ENCODE peak calls at places on chromosomes 16 and 17, in five cellular contexts. O, W, D, P and K are unnamed samples.

GRCh38 chr16:67936124-67936875 is at the start of gene PSMB10:
- DNase-seq in O (peak; percentile 27), W (peak; percentile 47), D (no peak), P (no peak), K (no peak)

GRCh38 chr17:21275579-21276339 is 8.8 kb upstream of the MAP2K3 start:
- DNase-seq in O (peak; percentile 87), W (peak; percentile 94), D (peak; percentile 76), P (peak; percentile 93), K (no peak)

GRCh38 chr17:73795730-73796129 is 151.5 kb upstream of the SDK2 start:
- DNase-seq in O (no peak), W (no peak), D (no peak), P (no peak), K (no peak)

GRCh38 chr16:66541388-66542360 is 8.2 kb downstream of the TK2 start:
- DNase-seq in O (no peak), W (no peak), D (no peak), P (no peak), K (no peak)

GRCh38 chr17:43734376-43734775 is 24.2 kb downstream of the SOST start:
- DNase-seq in O (no peak), W (no peak), D (peak; percentile 88), P (no peak), K (no peak)

GRCh38 chr16:51940183-51940582 is 606.8 kb downstream of the TOX3 start:
- DNase-seq in O (no peak), W (no peak), D (no peak), P (no peak), K (no peak)

GRCh38 chr17:77445030-77445907 is 304.5 kb downstream of the SEC14L1 start:
- DNase-seq in O (peak; percentile 61), W (peak; percentile 61), D (peak; percentile 50), P (no peak), K (no peak)

GRCh38 chr17:19703776-19704371 is 12.5 kb downstream of the SLC47A2 start:
- DNase-seq in O (no peak), W (peak; percentile 52), D (no peak), P (no peak), K (no peak)

GRCh38 chr16:56281256-56281805 is 90.0 kb downstream of the GNAO1 start:
- DNase-seq in O (no peak), W (no peak), D (no peak), P (no peak), K (no peak)

GRCh38 chr16:21684199-21684598 is 20.4 kb downstream of the OTOA start:
- DNase-seq in O (no peak), W (no peak), D (no peak), P (no peak), K (no peak)

GRCh38 chr17:48181653-48182052 is 74.1 kb downstream of the SNX11 start:
- DNase-seq in O (no peak), W (no peak), D (peak; percentile 18), P (no peak), K (no peak)

GRCh38 chr16:75195811-75196790 is 10.9 kb downstream of the CTRB2 start:
- DNase-seq in O (no peak), W (no peak), D (no peak), P (peak; percentile 72), K (no peak)

GRCh38 chr16:27242868-27243590 is 25.5 kb downstream of the NSMCE1 start:
- DNase-seq in O (no peak), W (no peak), D (peak; percentile 95), P (peak; percentile 87), K (no peak)

GRCh38 chr17:49546546-49547535 is 28.8 kb upstream of the NXPH3 start:
- DNase-seq in O (no peak), W (no peak), D (no peak), P (peak; percentile 79), K (no peak)

GRCh38 chr16:23280483-23280967 is 21.6 kb upstream of the SCNN1B start:
- DNase-seq in O (no peak), W (no peak), D (peak; percentile 20), P (no peak), K (no peak)

GRCh38 chr17:71709974-71710373 is 410.8 kb upstream of the SOX9 start:
- DNase-seq in O (no peak), W (no peak), D (peak; percentile 61), P (no peak), K (no peak)

GRCh38 chr16:81066700-81067099 is 10.3 kb downstream of the C16orf46 start:
- DNase-seq in O (no peak), W (no peak), D (no peak), P (no peak), K (no peak)

GRCh38 chr16:31177136-31177535 is 2.8 kb upstream of the FUS start:
- DNase-seq in O (no peak), W (no peak), D (peak; percentile 47), P (no peak), K (peak; percentile 29)

GRCh38 chr17:33447090-33447489 is 154.0 kb upstream of the ASIC2 start:
- DNase-seq in O (no peak), W (no peak), D (no peak), P (no peak), K (no peak)

GRCh38 chr16:709651-710499 is 4.3 kb upstream of the FBXL16 start:
- DNase-seq in O (no peak), W (no peak), D (peak; percentile 78), P (no peak), K (no peak)

GRCh38 chr16:49540836-49541235 is 167.2 kb downstream of the C16orf78 start:
- DNase-seq in O (no peak), W (no peak), D (no peak), P (no peak), K (no peak)

GRCh38 chr16:10881479-10882030 is 4.6 kb downstream of the CIITA start:
- DNase-seq in O (no peak), W (no peak), D (no peak), P (no peak), K (no peak)

GRCh38 chr17:59565959-59566324 is 532 bp downstream of the DHX40 start:
- DNase-seq in O (peak; percentile 34), W (peak; percentile 27), D (peak; percentile 66), P (no peak), K (peak; percentile 67)

GRCh38 chr16:65119905-65120341 is 1.9 kb downstream of the CDH11 start:
- DNase-seq in O (peak; percentile 39), W (no peak), D (peak; percentile 48), P (no peak), K (no peak)

GRCh38 chr16:51831595-51832352 is 680.7 kb upstream of the SALL1 start:
- DNase-seq in O (no peak), W (no peak), D (no peak), P (no peak), K (no peak)

GRCh38 chr16:1108299-1109252 is 12.5 kb upstream of the C1QTNF8 start:
- DNase-seq in O (no peak), W (peak; percentile 50), D (no peak), P (no peak), K (no peak)

GRCh38 chr17:30921544-30922196 is at the start of gene ADAP2:
- DNase-seq in O (peak; percentile 21), W (peak; percentile 59), D (no peak), P (no peak), K (no peak)

GRCh38 chr16:11064202-11064540 is 119.8 kb downstream of the CLEC16A start:
- DNase-seq in O (no peak), W (no peak), D (no peak), P (no peak), K (no peak)

GRCh38 chr16:83744521-83744981 is 63.2 kb upstream of the HSBP1 start:
- DNase-seq in O (peak; percentile 16), W (peak; percentile 45), D (peak; percentile 67), P (no peak), K (no peak)

GRCh38 chr16:48143816-48144215 is 12.0 kb downstream of the ABCC12 start:
- DNase-seq in O (no peak), W (no peak), D (no peak), P (no peak), K (no peak)

GRCh38 chr17:45246861-45247428 is 14.9 kb downstream of the SPATA32 start:
- DNase-seq in O (no peak), W (no peak), D (no peak), P (no peak), K (no peak)

GRCh38 chr17:81254955-81255717 is 16.0 kb downstream of the NDUFAF8 start:
- DNase-seq in O (peak; percentile 55), W (peak; percentile 88), D (peak; percentile 81), P (no peak), K (peak; percentile 32)
- TF ChIP-seq CTCF in O (peak; percentile 49), W (peak; percentile 46), D (peak; percentile 77), P (peak; percentile 34), K (peak; percentile 77)

GRCh38 chr16:29663829-29664132 is 734 bp downstream of the SPN start:
- DNase-seq in O (no peak), W (no peak), D (no peak), P (no peak), K (no peak)
- H3K4me3 ChIP-seq in O (peak overlapping the region; percentile 32), W (no peak overlapping the region), D (no peak overlapping the region), P (peak overlapping the region; percentile 23), K (no peak overlapping the region)

DNA sequence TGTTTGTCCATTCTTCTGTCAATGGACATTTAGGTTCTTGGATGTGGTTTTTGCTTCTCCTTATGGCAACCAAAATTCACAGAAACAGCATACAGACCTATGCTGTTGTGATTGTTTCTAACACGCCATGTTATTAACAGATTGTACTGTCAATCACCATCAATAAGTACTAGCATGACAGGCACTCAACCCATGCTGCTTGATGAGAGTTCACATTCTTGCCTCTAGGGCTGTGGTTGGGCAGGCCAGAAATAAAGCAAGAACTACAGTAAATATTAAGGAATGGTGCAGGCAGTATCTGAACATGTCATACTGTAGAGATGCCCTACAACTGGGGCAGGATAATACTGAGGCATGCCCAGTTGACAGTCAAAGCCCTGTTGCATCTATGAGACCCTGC is 171.2 kb upstream of the ZFHX3 start:
- DNase-seq in O (no peak), W (no peak), D (no peak), P (no peak), K (no peak)
- TF ChIP-seq CTCF in O (no peak), W (no peak), D (peak; percentile 13), P (no peak), K (peak; percentile 17)

DNA sequence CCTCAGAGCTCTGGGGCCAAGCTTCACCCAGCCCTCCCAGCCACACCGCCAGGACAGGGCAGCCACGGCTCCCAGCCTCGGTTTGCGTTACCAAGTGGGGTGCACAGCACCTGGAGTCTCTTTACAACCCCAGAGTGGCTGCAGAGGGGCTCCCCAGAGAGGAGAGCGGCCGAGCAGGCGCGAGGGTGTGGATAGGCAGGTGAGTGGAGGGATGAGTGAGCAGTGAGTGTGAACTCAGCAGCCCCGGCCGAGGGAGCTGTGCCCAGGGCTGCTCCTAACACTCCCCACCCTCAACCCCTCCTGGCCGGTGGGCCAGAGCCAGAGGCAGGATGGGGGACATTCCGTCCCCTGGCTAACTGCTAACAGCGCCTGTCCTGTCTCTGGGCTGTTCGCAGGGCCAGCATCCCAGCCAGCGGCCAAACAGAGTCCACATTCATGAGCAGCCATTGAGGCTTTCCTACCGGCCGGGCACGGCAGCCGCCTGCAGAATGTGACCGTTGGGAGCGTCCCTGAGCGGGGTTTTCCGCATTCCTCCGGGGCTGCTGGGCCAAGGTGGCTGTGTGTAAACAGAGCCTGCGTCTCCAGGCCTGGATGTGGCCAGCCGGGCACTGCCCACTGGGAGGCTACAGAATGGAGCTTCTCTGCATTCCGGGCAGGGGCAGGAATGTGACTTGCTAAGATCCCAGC is 5.3 kb downstream of the ZNF469 start:
- DNase-seq in O (no peak), W (peak; percentile 24), D (no peak), P (no peak), K (no peak)
- H3K4me3 ChIP-seq in O (no peak overlapping the region), W (no peak overlapping the region), D (no peak overlapping the region), P (no peak overlapping the region), K (no peak overlapping the region)

GRCh38 chr16:70162041-70162451 is 11.5 kb upstream of the CLEC18C start:
- DNase-seq in O (no peak), W (no peak), D (peak; percentile 59), P (peak; percentile 47), K (peak; percentile 61)
- TF ChIP-seq CTCF in O (no peak), W (no peak), D (no peak), P (no peak), K (no peak)

GRCh38 chr16:64017789-64018188 is 1104.1 kb downstream of the CDH11 start:
- DNase-seq in O (no peak), W (no peak), D (no peak), P (no peak), K (no peak)
- H3K4me3 ChIP-seq in O (no peak overlapping the region), W (no peak overlapping the region), D (no peak overlapping the region), P (no peak overlapping the region), K (no peak overlapping the region)